ENCODE peak calls at places on chromosomes 16 and 17, in four cellular contexts. One of them, this sample, is unnamed.

GRCh38 chr16:87016636-87017035 is 300.6 kb downstream of the C16orf95 start:
- DNase-seq in GM12878: no peak
- DNase-seq in HepG2: no peak
- DNase-seq in K562: no peak
- DNase-seq in this sample: no peak

GRCh38 chr17:50604470-50604869 is 30.2 kb upstream of the ABCC3 start:
- DNase-seq in GM12878: no peak
- DNase-seq in HepG2: no peak
- DNase-seq in K562: no peak
- DNase-seq in this sample: peak; percentile 42

GRCh38 chr16:27924411-27925118 is 138.9 kb downstream of the GSG1L start:
- DNase-seq in HepG2: no peak
- DNase-seq in GM12878: no peak
- DNase-seq in K562: no peak
- DNase-seq in this sample: no peak

GRCh38 chr16:88649924-88650748 is 717 bp downstream of the CYBA start:
- DNase-seq in K562: peak; percentile 73
- DNase-seq in GM12878: no peak
- DNase-seq in HepG2: peak; percentile 43
- DNase-seq in this sample: peak; percentile 46

GRCh38 chr16:65781363-65781762 is 585.1 kb upstream of the CDH5 start:
- DNase-seq in GM12878: no peak
- DNase-seq in K562: peak; percentile 20
- DNase-seq in HepG2: no peak
- DNase-seq in this sample: no peak

GRCh38 chr16:27228036-27228435 is 24.7 kb downstream of the KDM8 start:
- DNase-seq in K562: no peak
- DNase-seq in HepG2: no peak
- DNase-seq in GM12878: no peak
- DNase-seq in this sample: no peak

GRCh38 chr16:11677959-11678881 is 10.0 kb downstream of the SNN start:
- DNase-seq in HepG2: no peak
- DNase-seq in K562: no peak
- DNase-seq in GM12878: peak; percentile 61
- DNase-seq in this sample: no peak

GRCh38 chr17:2343421-2343820 is 6.1 kb downstream of the SGSM2 start:
- DNase-seq in GM12878: no peak
- DNase-seq in HepG2: no peak
- DNase-seq in K562: no peak
- DNase-seq in this sample: no peak

GRCh38 chr17:76554131-76554530 is 14.3 kb downstream of the PRCD start:
- DNase-seq in K562: no peak
- DNase-seq in GM12878: no peak
- DNase-seq in HepG2: no peak
- DNase-seq in this sample: no peak

GRCh38 chr16:74902161-74902560 is 82.8 kb downstream of the WDR59 start:
- DNase-seq in GM12878: no peak
- DNase-seq in K562: no peak
- DNase-seq in HepG2: no peak
- DNase-seq in this sample: no peak
- TF ChIP-seq TCF7 in GM12878: no peak
- TF ChIP-seq TCF7 in K562: no peak
- TF ChIP-seq TCF7 in HepG2: no peak
- TF ChIP-seq TCF7 in this sample: no peak

DNA sequence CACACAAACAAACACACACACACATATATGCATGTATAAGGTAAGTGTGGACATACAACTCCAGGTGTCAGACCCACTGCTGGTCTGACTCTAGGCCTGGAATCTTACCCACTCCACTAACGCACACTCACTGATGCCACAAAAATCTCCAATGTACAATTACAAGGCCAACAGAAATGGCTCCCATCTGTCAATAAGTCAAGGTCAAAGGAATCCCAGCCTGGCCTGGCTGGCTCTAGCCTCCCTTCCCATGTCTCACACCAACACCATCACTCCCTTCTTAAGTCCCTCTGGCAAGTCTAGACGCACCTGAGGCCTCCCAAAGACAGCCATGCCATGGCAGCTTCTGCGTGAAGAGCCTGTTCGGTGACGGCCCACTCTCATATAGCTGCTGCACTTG is 99.2 kb upstream of the CDYL2 start:
- DNase-seq in HepG2: no peak
- DNase-seq in K562: no peak
- DNase-seq in GM12878: no peak
- DNase-seq in this sample: no peak
- TF ChIP-seq TCF7 in HepG2: no peak
- TF ChIP-seq TCF7 in K562: no peak
- TF ChIP-seq TCF7 in GM12878: no peak
- TF ChIP-seq TCF7 in this sample: no peak

DNA sequence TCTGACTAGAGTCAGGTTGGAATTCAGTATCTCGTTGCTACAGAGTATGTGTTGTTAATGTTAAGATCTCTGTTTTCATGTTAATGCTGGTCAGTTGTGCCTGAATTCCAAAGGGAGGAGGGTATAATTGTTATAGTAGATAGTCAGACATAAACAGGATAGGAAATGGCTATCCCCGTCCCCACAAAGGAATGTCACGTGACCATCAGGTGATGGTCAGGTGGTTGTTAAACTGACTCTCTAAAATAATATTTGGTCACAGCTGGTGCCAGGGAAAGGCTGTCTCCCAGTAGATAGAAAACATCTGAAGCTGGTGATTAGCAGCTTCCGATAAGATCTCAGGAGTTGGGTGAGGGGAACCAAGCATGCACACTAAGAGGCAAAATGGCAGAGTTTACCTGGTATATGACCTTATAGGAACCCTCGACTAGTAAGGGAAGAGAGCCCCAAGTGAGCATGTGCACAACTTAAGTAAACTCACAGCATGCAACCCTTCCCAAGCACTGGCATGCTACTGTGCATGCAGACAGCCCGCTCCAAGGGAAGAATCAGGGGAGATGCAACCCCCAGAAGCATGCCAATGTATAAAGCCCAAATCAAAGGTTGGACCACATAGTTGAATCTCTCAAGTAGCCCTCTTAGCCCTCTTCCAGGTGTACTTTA is 27.4 kb upstream of the SLC6A2 start:
- DNase-seq in K562: no peak
- DNase-seq in GM12878: no peak
- DNase-seq in HepG2: no peak
- DNase-seq in this sample: no peak
- TF ChIP-seq TCF7 in K562: no peak
- TF ChIP-seq TCF7 in GM12878: no peak
- TF ChIP-seq TCF7 in HepG2: no peak
- TF ChIP-seq TCF7 in this sample: no peak

DNA sequence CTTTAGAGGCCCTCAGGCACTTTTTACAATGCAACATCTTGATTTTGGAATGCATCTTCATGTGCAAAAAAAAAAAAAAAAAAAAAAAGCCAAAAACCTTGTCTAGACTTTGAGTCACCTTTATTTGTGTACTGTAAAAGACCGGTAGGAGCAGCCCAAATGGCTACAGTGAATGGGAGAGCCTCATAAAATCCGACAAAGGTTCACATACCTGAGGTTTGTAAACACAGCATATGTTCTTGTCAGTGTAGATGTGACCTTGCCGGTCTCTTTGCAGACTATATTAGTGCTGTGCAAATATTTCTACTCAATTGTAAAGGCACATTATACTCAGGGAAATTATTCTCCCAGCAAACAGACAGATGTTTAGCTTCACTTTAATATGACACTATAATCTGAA is 211.4 kb downstream of the CA10 start:
- DNase-seq in GM12878: no peak
- DNase-seq in HepG2: peak; percentile 6
- DNase-seq in K562: no peak
- DNase-seq in this sample: no peak
- TF ChIP-seq TCF7 in GM12878: no peak
- TF ChIP-seq TCF7 in HepG2: no peak
- TF ChIP-seq TCF7 in K562: no peak
- TF ChIP-seq TCF7 in this sample: no peak

This sample was measured in WTC11.